ENCODE peak calls at places on chromosomes 13 and 19, in ten cellular contexts. N is cardiac fibroblast, L is renal cortical epithelial cell, G is HCEC 1CT, S is NCI-H1092 treated with DMSO at 0.1 percent for 48 hours, U is fibroblast of mammary gland, T is pancreas, X is NCI-H1105 treated with DMSO at 0.1 percent for 48 hours, W is GDM1, K is ELR. F is an unnamed sample.

GRCh38 chr13:58963321-58963720 is 1200.4 kb downstream of the DIAPH3 start:
- DNase-seq in W (no peak), K (no peak), S (no peak), G (no peak), L (peak), U (no peak), X (no peak), T (no peak), N (peak), F (no peak)

GRCh38 chr13:45206340-45206739 is 5.5 kb upstream of the KCTD4 start:
- DNase-seq in K (peak), W (no peak), N (peak), G (peak), T (no peak), S (peak), L (peak), X (no peak), U (peak), F (no peak)

GRCh38 chr13:44304433-44304725 is 69.2 kb upstream of the SERP2 start:
- DNase-seq in X (no peak), W (no peak), N (no peak), L (no peak), T (no peak), U (no peak), S (no peak), G (no peak), K (no peak), F (no peak)

GRCh38 chr13:55432814-55433213 is 1707.9 kb upstream of the PRR20A start:
- DNase-seq in X (no peak), W (no peak), G (no peak), L (no peak), N (no peak), K (no peak), S (no peak), T (no peak), U (no peak), F (no peak)

GRCh38 chr19:30718728-30719127 is 346.5 kb downstream of the ZNF536 start:
- DNase-seq in K (no peak), N (no peak), U (no peak), X (no peak), T (no peak), W (no peak), G (no peak), S (no peak), L (no peak), F (no peak)

GRCh38 chr13:84885868-84886267 is 913.4 kb downstream of the SLITRK6 start:
- DNase-seq in X (no peak), S (no peak), G (no peak), K (no peak), W (no peak), L (no peak), N (no peak), T (no peak), U (no peak), F (no peak)

GRCh38 chr13:28268800-28269223 is 130.5 kb downstream of the PAN3 start:
- DNase-seq in W (peak), N (no peak), T (no peak), K (no peak), X (no peak), U (no peak), L (no peak), S (no peak), G (no peak), F (no peak)

GRCh38 chr13:24221007-24221406 is 60.5 kb downstream of the SPATA13 start:
- DNase-seq in X (no peak), G (no peak), W (no peak), K (no peak), L (no peak), U (no peak), N (no peak), S (no peak), T (peak), F (no peak)

GRCh38 chr19:970695-971094 is 13.4 kb upstream of the WDR18 start:
- DNase-seq in L (no peak), X (no peak), W (no peak), U (no peak), S (no peak), K (peak), G (no peak), N (peak), T (no peak), F (no peak)

GRCh38 chr19:45115809-45116615 is 23.0 kb downstream of the PPP1R37 start:
- DNase-seq in K (no peak), X (no peak), T (no peak), N (no peak), G (no peak), S (peak), U (no peak), L (no peak), W (no peak), F (no peak)

F was measured in amygdala.